ENCODE peak calls at places on chromosomes 5 and 9, in seven cellular contexts. D is amniotic epithelial cell; E is ureter; N is stimulated activated CD4-positive, alpha-beta T cell treated with anti-CD3 and anti-CD28 coated beads, Interleukin-1b, Interleukin-23, amount 100 ng/mL, for 4 hours; L is stimulated activated CD8-positive, alpha-beta memory T cell treated with anti-CD3 and anti-CD28 coated beads, Interleukin-7, amount 100 ng/mL, for 1 hour; F is body of pancreas; Y is endothelial cell of umbilical vein. G is an unnamed sample.
A peak's percentile ranks its signal among the peaks of the same experiment; 100 is the strongest.

GRCh38 chr5:154478224-154478565 is at the start of gene HAND1:
- DNase-seq in L (no peak), N (no peak), Y (peak; percentile 34), F (peak; percentile 80), D (no peak), E (no peak), G (no peak)

GRCh38 chr9:80707120-80707519 is 982.2 kb downstream of the TLE1 start:
- DNase-seq in Y (no peak), L (no peak), E (no peak), D (peak; percentile 36), N (no peak), F (no peak), G (no peak)

GRCh38 chr5:53130206-53130605 is 20.6 kb upstream of the MOCS2 start:
- DNase-seq in L (no peak), D (peak; percentile 3), N (no peak), E (no peak), Y (no peak), F (no peak), G (peak; percentile 33)

GRCh38 chr5:31581498-31582099 is 49.5 kb downstream of the C5orf22 start:
- DNase-seq in Y (peak; percentile 32), N (no peak), L (no peak), F (no peak), D (peak; percentile 48), E (no peak), G (peak; percentile 64)

GRCh38 chr9:110623462-110624025 is 44.0 kb upstream of the SVEP1 start:
- DNase-seq in E (no peak), Y (peak; percentile 75), L (no peak), F (peak; percentile 53), D (peak; percentile 56), N (no peak), G (peak; percentile 78)

GRCh38 chr5:16889972-16890519 is 46.0 kb downstream of the MYO10 start:
- DNase-seq in N (no peak), Y (peak; percentile 72), E (no peak), F (no peak), D (peak; percentile 81), L (no peak), G (peak; percentile 91)

GRCh38 chr9:16925426-16925825 is 55.0 kb upstream of the BNC2 start:
- DNase-seq in F (no peak), L (no peak), Y (no peak), E (no peak), D (peak; percentile 27), N (no peak), G (peak; percentile 44)

GRCh38 chr9:92590386-92590785 is 54.6 kb upstream of the ECM2 start:
- DNase-seq in E (no peak), F (peak; percentile 25), L (no peak), N (no peak), D (peak; percentile 47), Y (peak; percentile 92), G (peak; percentile 86)

GRCh38 chr9:124934290-124934689 is 6.6 kb downstream of the GOLGA1 start:
- DNase-seq in E (no peak), D (peak; percentile 51), Y (peak; percentile 78), L (no peak), F (no peak), N (no peak), G (no peak)

GRCh38 chr9:16787724-16788123 is 82.7 kb downstream of the BNC2 start:
- DNase-seq in F (no peak), D (no peak), E (no peak), N (no peak), Y (peak; percentile 4), L (no peak), G (no peak)

GRCh38 chr5:95285406-95285761 is 490 bp upstream of the MCTP1 start:
- DNase-seq in Y (peak; percentile 5), L (no peak), E (no peak), D (no peak), F (no peak), N (no peak), G (peak; percentile 8)

GRCh38 chr5:54764691-54765090 is 220.7 kb downstream of the ESM1 start:
- DNase-seq in F (no peak), E (no peak), N (no peak), L (no peak), Y (no peak), D (no peak), G (no peak)

GRCh38 chr5:176697929-176698520 is 50.7 kb downstream of the TSPAN17 start:
- DNase-seq in F (no peak), E (no peak), N (no peak), L (no peak), D (no peak), Y (no peak), G (no peak)

GRCh38 chr9:33129886-33130284 is 37.3 kb downstream of the B4GALT1 start:
- DNase-seq in L (no peak), D (no peak), N (no peak), E (peak; percentile 68), F (peak; percentile 36), Y (no peak), G (no peak)

GRCh38 chr5:9932770-9933169 is 302.6 kb upstream of the TAS2R1 start:
- DNase-seq in E (no peak), N (no peak), L (no peak), Y (no peak), F (no peak), D (peak; percentile 88), G (peak; percentile 26)

G was measured in fibroblast of villous mesenchyme.